ENCODE peak calls at places on chromosomes 13 and 19, in five cellular contexts. B, N, M, R and X are unnamed samples.

GRCh38 chr19:17867087-17867486 is 4.7 kb upstream of the SLC5A5 start:
- DNase-seq in R (peak), B (no peak), N (no peak), M (no peak), X (no peak)

GRCh38 chr13:65582160-65582559 is 1648.0 kb downstream of the PCDH9 start:
- DNase-seq in M (no peak), B (no peak), R (no peak), N (no peak), X (no peak)

GRCh38 chr19:49850221-49850486 is 805 bp upstream of the PTOV1 start:
- DNase-seq in M (no peak), R (no peak), N (no peak), B (no peak), X (no peak)

GRCh38 chr19:3171894-3172679 is 6.5 kb upstream of the S1PR4 start:
- DNase-seq in N (no peak), M (peak), B (no peak), R (peak), X (no peak)

GRCh38 chr13:24203726-24204295 is 43.3 kb downstream of the SPATA13 start:
- DNase-seq in M (no peak), R (no peak), B (no peak), N (no peak), X (no peak)

GRCh38 chr13:47215741-47216140 is 318.9 kb upstream of the HTR2A start:
- DNase-seq in M (no peak), R (peak), N (no peak), B (no peak), X (no peak)

GRCh38 chr13:53411443-53411842 is 382.8 kb downstream of the OLFM4 start:
- DNase-seq in N (no peak), B (no peak), R (no peak), M (no peak), X (no peak)

GRCh38 chr13:97341135-97341534 is 92.8 kb upstream of the RAP2A start:
- DNase-seq in R (no peak), B (no peak), M (no peak), N (no peak), X (no peak)

GRCh38 chr19:45772130-45772880 is 3.3 kb upstream of the SIX5 start:
- DNase-seq in M (no peak), R (peak), N (no peak), B (no peak), X (no peak)

GRCh38 chr19:8821748-8822241 is 10.3 kb downstream of the ZNF558 start:
- DNase-seq in R (no peak), N (no peak), B (no peak), M (no peak), X (no peak)

GRCh38 chr13:25902946-25903345 is 148.9 kb downstream of the SHISA2 start:
- DNase-seq in R (no peak), B (no peak), N (no peak), M (no peak), X (no peak)

GRCh38 chr19:3599776-3600183 is 6.9 kb downstream of the TBXA2R start:
- DNase-seq in M (no peak), B (no peak), N (no peak), R (no peak), X (no peak)

GRCh38 chr13:110400786-110401533 is 93.9 kb downstream of the COL4A2 start:
- DNase-seq in R (peak), M (no peak), B (no peak), N (no peak), X (no peak)

GRCh38 chr13:44967656-44968451 is 21.4 kb downstream of the NUFIP1 start:
- DNase-seq in N (no peak), M (no peak), B (no peak), R (peak), X (no peak)

GRCh38 chr19:14318873-14319272 is 62.4 kb upstream of the ADGRE5 start:
- DNase-seq in N (no peak), B (no peak), M (no peak), R (peak), X (no peak)

GRCh38 chr19:36152061-36152885 is at the start of gene COX7A1:
- DNase-seq in M (no peak), N (no peak), B (peak), R (peak), X (no peak)

GRCh38 chr13:79932556-79932955 is 408.4 kb downstream of the SPRY2 start:
- DNase-seq in R (peak), B (no peak), N (no peak), M (no peak), X (no peak)

GRCh38 chr19:38929929-38930775 is at the start of gene SARS2:
- DNase-seq in B (peak), M (peak), N (peak), R (peak), X (peak)

GRCh38 chr19:2982983-2983350 is 5.6 kb downstream of the TLE6 start:
- DNase-seq in M (no peak), B (peak), R (peak), N (peak), X (no peak)

GRCh38 chr13:113148940-113149503 is 9.4 kb upstream of the PROZ start:
- DNase-seq in B (no peak), N (no peak), M (no peak), R (peak), X (no peak)

GRCh38 chr13:42525035-42525504 is 48.9 kb upstream of the TNFSF11 start:
- DNase-seq in M (peak), R (peak), B (no peak), N (no peak), X (no peak)

GRCh38 chr19:12769689-12770088 is 5.7 kb downstream of the HOOK2 start:
- DNase-seq in M (no peak), N (no peak), B (no peak), R (peak), X (no peak)

GRCh38 chr19:51138549-51138979 is 3.5 kb upstream of the SIGLEC7 start:
- DNase-seq in R (no peak), M (no peak), B (no peak), N (peak), X (no peak)

GRCh38 chr13:75372517-75372916 is 109.5 kb downstream of the TBC1D4 start:
- DNase-seq in B (no peak), R (no peak), N (no peak), M (no peak), X (no peak)

GRCh38 chr19:4375164-4375619 is 25.2 kb downstream of the SH3GL1 start:
- DNase-seq in R (peak), B (no peak), N (no peak), M (no peak), X (no peak)

GRCh38 chr13:103953859-103954258 is 887.6 kb upstream of the SLC10A2 start:
- DNase-seq in N (no peak), R (no peak), B (no peak), M (no peak), X (no peak)

GRCh38 chr13:99288069-99288468 is 19.1 kb downstream of the GPR183 start:
- DNase-seq in B (no peak), N (no peak), R (no peak), M (no peak), X (peak)

GRCh38 chr19:29326351-29326750 is 113.4 kb upstream of the UQCRFS1 start:
- DNase-seq in M (no peak), B (no peak), N (no peak), R (no peak), X (no peak)

GRCh38 chr19:7888145-7888825 is at the start of gene LRRC8E:
- DNase-seq in N (no peak), B (no peak), R (peak), M (no peak), X (no peak)

GRCh38 chr13:109144693-109145437 is 515.5 kb downstream of the MYO16 start:
- DNase-seq in B (no peak), M (no peak), R (peak), N (no peak), X (no peak)

GRCh38 chr19:33721735-33722297 is 74.9 kb upstream of the KCTD15 start:
- DNase-seq in R (no peak), B (no peak), N (no peak), M (no peak), X (no peak)